ENCODE peak calls at places on chromosomes 4 and X, in six cellular contexts. G, I, A, E, L and C are unnamed samples.

GRCh38 chr4:94566420-94566819 is 114.7 kb downstream of the PDLIM5 start:
- DNase-seq in L (no peak), G (peak), E (no peak), I (no peak), A (no peak), C (no peak)

GRCh38 chr4:30790998-30791397 is 70.8 kb downstream of the PCDH7 start:
- DNase-seq in L (no peak), I (no peak), G (no peak), A (no peak), E (no peak), C (no peak)

GRCh38 chr4:39937683-39938268 is 39.9 kb downstream of the PDS5A start:
- DNase-seq in A (no peak), L (peak), I (no peak), E (no peak), G (no peak), C (no peak)

GRCh38 chrX:2286731-2287130 is 214.0 kb downstream of the DHRSX start:
- DNase-seq in A (no peak), I (no peak), L (no peak), E (no peak), G (no peak), C (no peak)

GRCh38 chrX:17700976-17701375 is 36.3 kb upstream of the SCML1 start:
- DNase-seq in L (no peak), I (no peak), A (no peak), G (no peak), E (no peak), C (no peak)

GRCh38 chr4:149708513-149709175 is 107.0 kb downstream of the IQCM start:
- DNase-seq in E (peak), I (no peak), A (no peak), L (no peak), G (no peak), C (no peak)

GRCh38 chr4:12041828-12042227 is 613.1 kb upstream of the HS3ST1 start:
- DNase-seq in L (no peak), E (no peak), G (no peak), I (no peak), A (peak), C (peak)

GRCh38 chr4:24476209-24476781 is 108.1 kb downstream of the DHX15 start:
- DNase-seq in A (peak), G (no peak), E (no peak), L (no peak), I (no peak), C (no peak)

GRCh38 chr4:25029479-25030282 is 1.1 kb downstream of the LGI2 start:
- DNase-seq in L (no peak), E (no peak), G (no peak), A (no peak), I (peak), C (no peak)

GRCh38 chr4:184590196-184590595 is 59.1 kb downstream of the CASP3 start:
- DNase-seq in A (no peak), I (no peak), E (no peak), L (no peak), G (no peak), C (no peak)

GRCh38 chr4:180640193-180640592 is 1603.0 kb upstream of the TENM3 start:
- DNase-seq in L (no peak), I (no peak), A (no peak), E (no peak), G (no peak), C (no peak)

DNA sequence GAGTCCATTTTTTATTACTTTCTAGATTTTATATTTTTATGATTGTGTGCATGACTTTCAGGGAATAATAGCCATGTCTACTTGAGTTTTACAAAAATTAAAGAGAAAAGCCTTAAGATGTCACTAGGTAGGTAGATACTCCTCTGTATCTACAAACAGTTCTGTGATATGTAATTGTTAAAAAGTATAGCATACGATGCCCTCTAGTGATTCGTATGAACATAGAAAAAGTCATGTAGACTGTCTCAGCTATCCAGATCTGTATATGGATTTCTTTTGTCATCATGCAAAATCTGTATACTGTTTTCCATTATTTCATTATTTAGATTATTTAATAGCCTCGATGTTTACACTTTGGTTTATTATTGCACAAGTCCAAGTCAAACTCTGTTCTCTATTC is 856.6 kb downstream of the CENPC start:
- DNase-seq in G (no peak), E (no peak), I (no peak), L (no peak), A (no peak), C (no peak)
- TF ChIP-seq ATF3 in G (no peak), E (no peak), I (no peak), L (no peak), A (no peak), C (no peak)

GRCh38 chrX:72714471-72714916 is 388 bp upstream of the PHKA1 start:
- DNase-seq in E (peak), A (no peak), G (peak), I (peak), L (no peak), C (peak)
- TF ChIP-seq ATF3 in E (no peak), A (no peak), G (no peak), I (no peak), L (no peak), C (no peak)

GRCh38 chrX:129618997-129619396 is 35.8 kb downstream of the APLN start:
- DNase-seq in E (no peak), L (no peak), G (no peak), A (no peak), I (no peak), C (no peak)

GRCh38 chrX:129626026-129626425 is 28.7 kb downstream of the APLN start:
- DNase-seq in G (no peak), L (no peak), I (no peak), E (no peak), A (no peak), C (no peak)

GRCh38 chrX:129617420-129617819 is 37.3 kb downstream of the APLN start:
- DNase-seq in A (no peak), G (peak), I (no peak), L (no peak), E (no peak), C (no peak)

DNA sequence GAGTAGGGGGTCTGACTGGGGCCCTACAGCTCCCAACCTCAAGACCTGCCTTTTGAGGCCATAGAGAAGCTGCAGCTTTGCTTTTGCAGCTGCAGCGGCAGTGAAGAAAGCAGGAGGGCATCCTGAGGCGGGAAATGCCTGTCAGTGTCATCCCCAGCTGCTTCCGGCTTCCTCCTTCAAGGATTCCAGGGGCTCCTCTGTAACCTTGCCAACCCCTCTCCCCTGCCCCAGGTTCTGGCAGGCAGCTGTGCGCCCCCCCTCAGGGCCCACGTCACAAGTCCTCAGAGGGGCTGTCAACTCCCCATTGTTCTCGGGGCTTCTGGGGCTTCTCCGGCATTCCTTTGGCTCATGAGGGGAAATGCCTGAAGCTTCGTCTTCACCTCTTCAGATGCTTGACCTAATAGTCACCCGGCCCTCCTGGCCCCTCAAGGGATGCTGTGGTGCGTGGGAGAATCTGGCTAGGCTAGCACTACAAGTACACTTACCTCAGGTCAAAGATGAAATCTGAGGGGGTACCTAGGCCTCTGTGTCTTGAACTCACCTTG is 31.9 kb downstream of the APLN start:
- DNase-seq in A (no peak), L (no peak), G (no peak), E (no peak), I (no peak), C (peak)
- TF ChIP-seq ATF3 in A (no peak), L (no peak), G (no peak), E (no peak), I (no peak), C (no peak)

GRCh38 chr4:121777625-121778024 is 12.7 kb upstream of the SMIM43 start:
- DNase-seq in G (no peak), I (no peak), L (no peak), A (no peak), E (no peak), C (no peak)
- TF ChIP-seq ATF3 in G (no peak), I (no peak), L (no peak), A (no peak), E (no peak), C (no peak)

DNA sequence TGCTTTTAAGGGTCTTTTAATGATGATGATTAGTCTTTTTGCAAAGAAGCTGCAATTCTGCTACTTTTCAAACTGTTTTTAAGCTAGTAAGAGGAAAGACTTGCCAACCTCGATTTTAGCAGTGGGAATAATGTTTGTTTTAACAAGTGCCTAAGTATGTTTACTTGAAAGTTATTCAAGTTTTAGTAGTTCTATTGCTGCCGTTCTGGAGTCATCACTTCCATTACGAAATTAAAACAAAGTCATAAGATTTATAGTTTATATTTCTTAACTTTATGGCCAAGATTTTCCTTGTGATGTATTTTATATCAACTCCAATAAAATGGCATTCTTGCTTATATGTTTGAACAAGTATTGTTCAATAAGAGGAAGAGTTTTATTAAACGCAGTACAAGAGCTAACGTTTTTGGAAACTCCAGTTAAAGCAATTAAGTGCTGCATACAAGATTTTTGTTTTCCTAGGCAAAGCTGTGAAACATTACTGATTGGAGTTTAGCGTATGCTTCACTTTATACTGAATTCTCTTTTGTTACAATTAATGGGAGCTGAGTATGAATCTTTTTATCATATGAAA is 211.3 kb downstream of the TENM3 start:
- DNase-seq in L (no peak), E (no peak), G (no peak), I (no peak), A (no peak), C (no peak)
- TF ChIP-seq ATF3 in L (no peak), E (no peak), G (no peak), I (no peak), A (no peak), C (no peak)